ENCODE peak calls at places on chromosomes 3 and 15, in five cellular contexts. One of them, this sample, is unnamed.

GRCh38 chr3:150509780-150510179 is 36.5 kb downstream of the SERP1 start:
- DNase-seq in foreskin fibroblast: no peak
- DNase-seq in AG10803: no peak
- DNase-seq in cardiac muscle cell: no peak
- DNase-seq in body of pancreas: no peak
- DNase-seq in this sample: no peak

GRCh38 chr3:66115858-66116654 is 77.3 kb upstream of the MAGI1 start:
- DNase-seq in foreskin fibroblast: peak
- DNase-seq in AG10803: peak
- DNase-seq in cardiac muscle cell: peak
- DNase-seq in body of pancreas: peak
- DNase-seq in this sample: no peak

GRCh38 chr3:186642014-186642413 is 1.8 kb downstream of the FETUB start:
- DNase-seq in foreskin fibroblast: no peak
- DNase-seq in AG10803: no peak
- DNase-seq in cardiac muscle cell: no peak
- DNase-seq in body of pancreas: no peak
- DNase-seq in this sample: peak

GRCh38 chr15:98812711-98813441 is 164.5 kb downstream of the IGF1R start:
- DNase-seq in foreskin fibroblast: no peak
- DNase-seq in AG10803: no peak
- DNase-seq in cardiac muscle cell: peak
- DNase-seq in body of pancreas: no peak
- DNase-seq in this sample: no peak

GRCh38 chr3:181561130-181561529 is 150.6 kb upstream of the SOX2 start:
- DNase-seq in foreskin fibroblast: no peak
- DNase-seq in AG10803: no peak
- DNase-seq in cardiac muscle cell: no peak
- DNase-seq in body of pancreas: no peak
- DNase-seq in this sample: no peak

GRCh38 chr3:57583544-57583943 is 13.6 kb downstream of the ARF4 start:
- DNase-seq in foreskin fibroblast: no peak
- DNase-seq in AG10803: no peak
- DNase-seq in cardiac muscle cell: no peak
- DNase-seq in body of pancreas: no peak
- DNase-seq in this sample: no peak

GRCh38 chr15:27956285-27956684 is 142.8 kb downstream of the OCA2 start:
- DNase-seq in foreskin fibroblast: no peak
- DNase-seq in AG10803: no peak
- DNase-seq in cardiac muscle cell: no peak
- DNase-seq in body of pancreas: peak
- DNase-seq in this sample: no peak

GRCh38 chr3:59981377-59981776 is 931.6 kb upstream of the CFAP20DC start:
- DNase-seq in foreskin fibroblast: no peak
- DNase-seq in AG10803: no peak
- DNase-seq in cardiac muscle cell: no peak
- DNase-seq in body of pancreas: no peak
- DNase-seq in this sample: no peak

GRCh38 chr3:87260270-87260669 is 16.1 kb downstream of the POU1F1 start:
- DNase-seq in foreskin fibroblast: peak
- DNase-seq in AG10803: peak
- DNase-seq in cardiac muscle cell: peak
- DNase-seq in body of pancreas: peak
- DNase-seq in this sample: no peak

GRCh38 chr15:79400650-79401049 is 31.5 kb upstream of the MINAR1 start:
- DNase-seq in foreskin fibroblast: no peak
- DNase-seq in AG10803: no peak
- DNase-seq in cardiac muscle cell: no peak
- DNase-seq in body of pancreas: no peak
- DNase-seq in this sample: no peak

GRCh38 chr15:79401301-79401700 is 30.8 kb upstream of the MINAR1 start:
- DNase-seq in foreskin fibroblast: no peak
- DNase-seq in AG10803: peak
- DNase-seq in cardiac muscle cell: no peak
- DNase-seq in body of pancreas: no peak
- DNase-seq in this sample: no peak

GRCh38 chr15:79402136-79402535 is 30.0 kb upstream of the MINAR1 start:
- DNase-seq in foreskin fibroblast: no peak
- DNase-seq in AG10803: no peak
- DNase-seq in cardiac muscle cell: no peak
- DNase-seq in body of pancreas: no peak
- DNase-seq in this sample: no peak

GRCh38 chr15:79397264-79397663 is 34.9 kb upstream of the MINAR1 start:
- DNase-seq in foreskin fibroblast: no peak
- DNase-seq in AG10803: no peak
- DNase-seq in cardiac muscle cell: no peak
- DNase-seq in body of pancreas: no peak
- DNase-seq in this sample: no peak

DNA sequence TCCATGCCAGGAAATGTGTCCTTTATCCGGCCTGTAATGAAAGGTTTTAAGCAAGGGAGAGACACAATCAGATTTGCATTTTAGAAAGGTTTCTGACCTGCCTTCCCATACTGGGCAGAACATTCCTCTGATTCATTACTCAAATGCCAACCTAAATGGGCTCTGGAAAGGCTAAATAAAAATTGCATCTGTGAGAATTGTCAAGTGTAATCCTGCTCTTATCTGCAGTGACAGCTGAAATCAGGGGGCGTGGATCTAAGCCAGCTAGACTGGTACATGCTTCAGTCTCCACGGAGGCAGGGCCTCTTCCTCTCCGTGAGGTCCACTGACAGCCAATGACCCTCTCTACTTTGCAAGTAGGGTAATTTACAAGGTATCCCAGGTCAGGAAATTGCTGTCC is 32.5 kb upstream of the MINAR1 start:
- DNase-seq in foreskin fibroblast: no peak
- DNase-seq in AG10803: no peak
- DNase-seq in cardiac muscle cell: no peak
- DNase-seq in body of pancreas: no peak
- DNase-seq in this sample: no peak
- TF ChIP-seq CTCF in foreskin fibroblast: no peak
- TF ChIP-seq CTCF in AG10803: no peak
- TF ChIP-seq CTCF in cardiac muscle cell: no peak
- TF ChIP-seq CTCF in body of pancreas: no peak
- TF ChIP-seq CTCF in this sample: no peak

GRCh38 chr3:13045245-13045903 is 27.9 kb downstream of the IQSEC1 start:
- DNase-seq in foreskin fibroblast: no peak
- DNase-seq in AG10803: no peak
- DNase-seq in cardiac muscle cell: no peak
- DNase-seq in body of pancreas: no peak
- DNase-seq in this sample: no peak

GRCh38 chr3:13049400-13049799 is 23.8 kb downstream of the IQSEC1 start:
- DNase-seq in foreskin fibroblast: no peak
- DNase-seq in AG10803: no peak
- DNase-seq in cardiac muscle cell: no peak
- DNase-seq in body of pancreas: no peak
- DNase-seq in this sample: no peak

GRCh38 chr3:13046569-13047279 is 26.5 kb downstream of the IQSEC1 start:
- DNase-seq in foreskin fibroblast: no peak
- DNase-seq in AG10803: no peak
- DNase-seq in cardiac muscle cell: no peak
- DNase-seq in body of pancreas: no peak
- DNase-seq in this sample: no peak

GRCh38 chr3:13045904-13046568 is 27.2 kb downstream of the IQSEC1 start:
- DNase-seq in foreskin fibroblast: no peak
- DNase-seq in AG10803: no peak
- DNase-seq in cardiac muscle cell: no peak
- DNase-seq in body of pancreas: no peak
- DNase-seq in this sample: no peak

DNA sequence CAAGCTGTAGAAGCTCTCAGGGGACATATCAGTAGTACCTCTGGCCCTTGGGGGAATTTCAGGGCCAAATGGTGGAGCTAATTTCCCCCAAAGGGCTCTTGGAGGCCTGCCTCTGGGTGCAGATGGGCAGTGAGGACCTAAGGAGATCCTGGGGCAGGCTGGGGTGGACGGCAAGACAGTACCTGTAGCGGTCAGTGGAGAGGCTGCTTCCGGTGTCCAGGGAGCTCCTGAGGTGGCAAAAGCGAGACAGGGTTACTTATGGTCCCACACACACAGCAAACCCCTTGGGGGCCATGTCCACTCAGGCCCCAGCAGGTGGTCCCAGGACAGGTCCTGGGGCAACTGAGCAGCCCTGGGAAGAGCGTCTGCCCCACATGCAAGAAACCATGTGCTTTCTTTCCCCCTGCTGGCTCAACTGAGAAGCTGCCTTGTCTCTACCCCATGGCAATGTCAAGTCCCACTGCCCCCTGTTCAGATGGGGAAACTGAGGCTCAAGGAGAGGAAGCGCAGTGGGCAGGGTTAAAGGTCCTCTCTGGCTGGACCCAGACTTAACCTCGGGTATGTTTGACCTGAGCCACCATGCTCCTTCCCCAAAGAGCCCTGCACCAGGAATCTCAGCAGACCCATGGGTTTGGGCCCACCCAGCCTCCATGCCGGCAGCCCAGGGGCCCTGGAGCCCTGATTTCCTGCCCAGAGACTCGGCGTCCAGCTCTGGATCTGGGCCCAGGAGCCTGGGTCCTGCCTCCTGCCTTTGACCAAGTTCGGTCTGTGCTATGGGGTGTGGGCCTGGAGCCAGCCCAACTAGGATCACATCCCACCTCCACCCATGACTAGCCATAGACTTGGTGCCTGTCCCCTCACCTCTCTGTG is 25.7 kb downstream of the IQSEC1 start:
- DNase-seq in foreskin fibroblast: no peak
- DNase-seq in AG10803: no peak
- DNase-seq in cardiac muscle cell: no peak
- DNase-seq in body of pancreas: no peak
- DNase-seq in this sample: no peak
- TF ChIP-seq CTCF in foreskin fibroblast: peak
- TF ChIP-seq CTCF in AG10803: no peak
- TF ChIP-seq CTCF in cardiac muscle cell: peak
- TF ChIP-seq CTCF in body of pancreas: no peak
- TF ChIP-seq CTCF in this sample: no peak

GRCh38 chr3:6989608-6990291 is 128.8 kb downstream of the GRM7 start:
- DNase-seq in foreskin fibroblast: no peak
- DNase-seq in AG10803: no peak
- DNase-seq in cardiac muscle cell: no peak
- DNase-seq in body of pancreas: no peak
- DNase-seq in this sample: no peak

GRCh38 chr3:6994081-6994668 is 133.3 kb downstream of the GRM7 start:
- DNase-seq in foreskin fibroblast: no peak
- DNase-seq in AG10803: no peak
- DNase-seq in cardiac muscle cell: no peak
- DNase-seq in body of pancreas: no peak
- DNase-seq in this sample: no peak
- TF ChIP-seq CTCF in foreskin fibroblast: no peak
- TF ChIP-seq CTCF in AG10803: no peak
- TF ChIP-seq CTCF in cardiac muscle cell: no peak
- TF ChIP-seq CTCF in body of pancreas: peak
- TF ChIP-seq CTCF in this sample: no peak

DNA sequence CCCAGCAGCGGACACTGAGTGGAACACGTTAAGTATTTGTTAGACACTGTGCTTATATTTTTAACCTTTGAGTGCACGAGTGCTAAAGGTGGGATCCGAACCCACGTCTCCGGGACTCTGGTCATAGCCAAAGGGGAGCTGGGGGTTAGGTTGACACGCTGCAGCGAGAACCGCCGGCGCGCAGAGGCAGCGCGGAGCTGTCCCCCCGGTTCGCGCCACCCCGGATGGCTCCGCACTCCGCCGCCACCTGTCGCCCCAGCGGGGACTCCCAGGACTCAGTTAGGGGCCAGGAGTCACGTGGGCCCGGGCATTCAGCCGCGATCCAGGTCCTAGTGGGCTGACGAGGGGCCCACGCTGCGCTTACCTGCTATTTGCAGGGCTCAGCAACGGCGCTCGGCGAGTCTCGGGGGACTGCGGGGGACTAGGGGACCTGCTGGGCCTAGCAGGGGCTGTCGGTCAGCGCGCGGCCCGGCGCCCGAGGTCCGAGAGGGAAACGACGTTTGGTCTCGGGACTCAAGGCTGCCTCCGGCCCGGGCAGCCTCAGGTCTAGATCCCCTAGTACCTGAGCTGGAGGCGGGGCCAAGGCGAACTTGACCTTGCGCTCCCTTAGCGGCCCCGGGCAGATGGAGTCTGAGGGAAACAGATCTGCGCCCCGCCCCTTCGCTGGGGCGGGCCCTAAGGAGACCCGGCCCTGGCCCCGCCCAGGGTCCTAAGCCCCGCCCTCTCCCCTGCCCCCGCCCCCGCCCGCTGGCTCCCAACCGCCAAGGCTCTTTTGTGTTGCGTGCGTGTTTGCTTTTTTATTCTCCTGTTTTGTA is at the start of gene NMNAT3:
- DNase-seq in foreskin fibroblast: peak
- DNase-seq in AG10803: peak
- DNase-seq in cardiac muscle cell: peak
- DNase-seq in body of pancreas: peak
- DNase-seq in this sample: no peak
- TF ChIP-seq CTCF in foreskin fibroblast: no peak
- TF ChIP-seq CTCF in AG10803: no peak
- TF ChIP-seq CTCF in cardiac muscle cell: no peak
- TF ChIP-seq CTCF in body of pancreas: peak
- TF ChIP-seq CTCF in this sample: no peak

This sample was measured in osteocyte.